ENCODE peak calls at places on chromosome 3, in four cellular contexts. X is upper lobe of left lung, J is HCT116, K is sigmoid colon. G is an unnamed sample.

GRCh38 chr3:58560771-58561311 is 16.4 kb downstream of the FAM107A start:
- DNase-seq in X (no peak), J (no peak), K (no peak), G (no peak)

GRCh38 chr3:179750720-179751328 is 98.0 kb downstream of the USP13 start:
- DNase-seq in K (no peak), J (no peak), X (no peak), G (no peak)

GRCh38 chr3:57966823-57967222 is 41.4 kb upstream of the FLNB start:
- DNase-seq in K (no peak), J (no peak), X (no peak), G (no peak)

GRCh38 chr3:153163349-153164008 is 1.5 kb downstream of the RAP2B start:
- DNase-seq in J (no peak), X (no peak), K (no peak), G (no peak)

GRCh38 chr3:11950576-11950975 is 53.6 kb upstream of the SYN2 start:
- DNase-seq in X (no peak), K (no peak), J (no peak), G (no peak)

GRCh38 chr3:99776516-99777209 is 41.0 kb upstream of the CMSS1 start:
- DNase-seq in X (no peak), K (no peak), J (no peak), G (no peak)

GRCh38 chr3:112424394-112424793 is 74.9 kb downstream of the BTLA start:
- DNase-seq in X (no peak), K (no peak), J (no peak), G (no peak)

GRCh38 chr3:81406318-81406717 is 355.1 kb downstream of the GBE1 start:
- DNase-seq in J (no peak), K (no peak), X (no peak), G (no peak)

GRCh38 chr3:48058089-48058488 is 41.9 kb upstream of the MAP4 start:
- DNase-seq in X (no peak), J (no peak), K (no peak), G (no peak)

GRCh38 chr3:9678493-9678892 is 25.1 kb upstream of the CPNE9 start:
- DNase-seq in K (no peak), J (no peak), X (no peak), G (no peak)

GRCh38 chr3:127182446-127182845 is 10.5 kb upstream of the PRR23E start:
- DNase-seq in X (no peak), K (peak), J (no peak), G (no peak)

GRCh38 chr3:126314305-126315082 is 42.7 kb downstream of the KLF15 start:
- DNase-seq in J (no peak), K (peak), X (no peak), G (no peak)

GRCh38 chr3:117234321-117234720 is 524.7 kb downstream of the TUSC7 start:
- DNase-seq in J (no peak), X (no peak), K (no peak), G (no peak)

DNA sequence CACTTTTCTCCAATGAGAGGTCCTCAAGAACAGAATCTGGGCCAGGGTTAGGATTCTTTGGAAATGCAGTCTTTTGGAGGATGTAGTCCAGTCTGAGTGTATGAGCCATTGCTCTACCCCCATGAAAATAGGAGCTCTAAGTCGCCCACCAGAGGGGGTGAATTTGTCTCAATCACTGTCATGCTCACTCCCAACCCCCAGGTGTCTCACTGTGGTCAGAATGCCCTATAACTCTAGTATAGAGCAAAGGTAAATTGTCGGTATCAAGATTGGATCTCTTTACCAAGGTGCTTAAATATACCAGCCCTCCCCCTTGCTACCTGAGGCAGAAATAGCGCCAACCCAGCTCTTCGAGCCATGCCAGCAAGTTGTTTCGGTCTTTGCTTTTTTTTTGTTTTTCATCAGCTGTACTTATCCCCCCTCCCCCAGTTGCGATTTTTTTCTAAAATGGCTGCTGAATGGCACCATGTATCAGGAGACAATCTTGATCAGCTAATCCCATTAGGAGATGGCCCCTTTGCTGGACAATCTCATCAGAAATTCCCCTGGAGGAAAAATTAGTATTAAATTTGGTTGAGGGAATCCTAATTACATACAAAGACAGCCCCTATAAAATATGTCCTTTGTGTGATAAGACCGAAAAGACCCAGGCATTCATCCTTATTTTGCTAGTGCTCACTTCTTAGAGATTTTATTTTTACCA is 130.7 kb downstream of the EBLN2 start:
- DNase-seq in J (peak), X (no peak), K (no peak), G (no peak)
- TF ChIP-seq CTCF in J (peak), X (no peak), K (no peak), G (no peak)

DNA sequence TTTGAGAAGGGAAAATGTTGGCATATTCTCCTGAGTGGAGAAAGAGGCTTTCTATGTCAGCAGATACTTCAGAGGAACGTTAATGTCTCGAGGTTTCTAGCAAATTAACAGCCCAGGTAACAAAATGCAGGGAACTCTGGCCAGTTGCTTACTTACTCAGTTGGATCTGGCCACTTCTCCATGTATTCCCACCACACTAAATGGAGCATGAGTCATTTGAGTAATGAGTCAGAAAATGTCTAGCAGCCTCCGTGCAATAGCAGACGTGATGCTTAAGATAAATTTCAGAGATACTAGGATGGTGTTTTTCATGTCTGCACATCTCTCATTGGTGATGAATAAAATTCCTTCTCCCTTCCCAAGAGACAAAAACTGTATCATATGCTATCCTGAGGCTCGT is 671.5 kb downstream of the FHIT start:
- DNase-seq in X (no peak), J (no peak), K (no peak), G (no peak)
- TF ChIP-seq POLR2AphosphoS5 in X (no peak), J (no peak), K (no peak), G (no peak)

DNA sequence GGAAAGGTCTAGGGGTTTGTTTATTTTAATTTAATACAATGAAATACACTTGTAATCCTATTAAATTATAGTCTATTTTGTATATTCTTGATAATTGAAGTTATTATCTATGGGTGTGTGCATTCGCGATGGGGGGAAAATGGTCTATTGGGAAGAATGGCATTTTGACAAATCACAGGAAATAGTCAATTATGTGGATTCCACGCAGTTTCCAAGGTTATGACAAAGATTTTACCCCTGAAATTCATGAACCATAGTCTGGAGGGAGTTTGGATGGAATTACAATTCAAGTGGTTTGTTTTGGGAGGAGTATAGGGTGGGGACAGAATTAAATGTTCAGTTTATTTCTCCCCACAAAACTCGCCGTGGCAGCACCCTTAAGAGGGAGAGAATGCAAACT is 66.5 kb downstream of the RBMS3 start:
- DNase-seq in J (no peak), X (no peak), K (no peak), G (no peak)
- H3K4me3 ChIP-seq in J (no peak), X (no peak), K (no peak), G (no peak)

DNA sequence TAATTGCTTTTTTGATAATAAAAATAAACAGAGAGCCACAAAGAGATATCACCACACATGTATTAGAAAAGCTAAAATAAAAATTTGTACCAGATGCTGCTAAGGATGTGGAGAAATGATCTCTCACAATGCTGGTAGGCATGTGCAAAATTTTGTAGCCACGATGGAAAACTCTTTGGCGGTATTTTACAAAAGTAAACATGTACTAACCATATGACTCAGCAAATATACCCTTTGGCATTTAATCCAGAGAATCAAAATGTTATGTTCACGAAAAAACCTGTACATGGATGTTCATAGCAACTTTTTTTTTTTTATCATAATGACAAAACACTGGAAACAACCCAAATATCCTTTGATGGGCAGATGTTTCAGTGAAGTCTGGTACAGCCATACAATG is 261.2 kb downstream of the LPP start:
- DNase-seq in X (no peak), K (no peak), J (no peak), G (no peak)
- TF ChIP-seq CTCF in X (no peak), K (no peak), J (no peak), G (no peak)

DNA sequence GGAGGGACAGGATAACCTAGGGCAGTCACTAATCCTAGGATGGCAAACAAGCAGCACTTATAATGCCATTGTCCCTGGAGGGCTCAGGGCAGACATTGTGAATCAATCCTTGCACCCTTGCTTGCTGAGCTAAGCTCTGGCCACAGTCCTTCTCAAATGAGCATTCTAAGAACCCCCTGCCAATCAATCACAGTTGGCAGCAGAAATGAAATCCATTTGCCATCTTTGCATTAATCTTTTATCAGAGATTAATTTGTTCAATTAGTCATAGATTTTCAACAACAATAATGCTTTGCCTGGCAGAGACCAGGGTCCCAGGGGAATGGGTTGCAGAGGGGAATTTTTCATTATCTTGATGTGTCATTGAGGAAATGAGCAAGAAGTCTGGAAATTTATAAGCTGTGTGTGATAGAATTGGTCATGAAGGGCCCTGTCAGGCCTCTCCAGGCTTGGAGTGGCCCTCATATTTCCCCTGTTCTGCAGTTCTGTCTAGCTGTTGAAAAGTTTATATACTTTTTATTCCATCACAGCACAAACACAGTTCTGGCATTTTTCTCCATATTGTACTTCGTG is 57.3 kb upstream of the KY start:
- DNase-seq in K (no peak), J (no peak), X (no peak), G (no peak)
- TF ChIP-seq POLR2AphosphoS5 in K (no peak), J (no peak), X (no peak), G (no peak)

G was measured in transverse colon.